ENCODE peak calls at places on chromosomes 7 and 10, in ten cellular contexts. C, I, H, N, P, V, D, F, Y and W are unnamed samples.

GRCh38 chr7:1046722-1047679 is 2.7 kb downstream of the GPR146 start:
- DNase-seq in C (no peak), I (peak), H (no peak), N (peak), P (no peak), V (no peak), D (no peak), F (peak), Y (no peak), W (no peak)

GRCh38 chr7:77827999-77828398 is 29.4 kb downstream of the PHTF2 start:
- DNase-seq in C (no peak), I (no peak), H (no peak), N (no peak), P (no peak), V (no peak), D (no peak), F (no peak), Y (no peak), W (peak)

GRCh38 chr10:106506509-106507265 is 657.8 kb downstream of the SORCS1 start:
- DNase-seq in C (no peak), I (no peak), H (no peak), N (no peak), P (no peak), V (no peak), D (no peak), F (no peak), Y (peak), W (no peak)

GRCh38 chr7:149285581-149285975 is 23.6 kb downstream of the ZNF783 start:
- DNase-seq in C (no peak), I (no peak), H (no peak), N (no peak), P (no peak), V (peak), D (peak), F (no peak), Y (no peak), W (no peak)

GRCh38 chr10:69616358-69616757 is 13.7 kb upstream of the FAM241B start:
- DNase-seq in C (no peak), I (no peak), H (no peak), N (no peak), P (no peak), V (no peak), D (no peak), F (no peak), Y (no peak), W (no peak)

GRCh38 chr10:13672505-13672904 is 85.7 kb downstream of the PRPF18 start:
- DNase-seq in C (no peak), I (no peak), H (no peak), N (no peak), P (no peak), V (no peak), D (no peak), F (no peak), Y (no peak), W (peak)

GRCh38 chr7:40474790-40475680 is 340.2 kb downstream of the SUGCT start:
- DNase-seq in C (peak), I (no peak), H (peak), N (no peak), P (no peak), V (no peak), D (no peak), F (no peak), Y (no peak), W (no peak)

GRCh38 chr10:17206210-17206709 is 4.8 kb upstream of the TRDMT1 start:
- DNase-seq in C (peak), I (no peak), H (no peak), N (no peak), P (no peak), V (no peak), D (no peak), F (no peak), Y (peak), W (no peak)

GRCh38 chr10:36455481-36456119 is 669.8 kb upstream of the ANKRD30A start:
- DNase-seq in C (no peak), I (no peak), H (no peak), N (no peak), P (no peak), V (no peak), D (no peak), F (no peak), Y (no peak), W (no peak)

GRCh38 chr10:65194131-65194530 is 1672.9 kb downstream of the REEP3 start:
- DNase-seq in C (no peak), I (no peak), H (no peak), N (no peak), P (no peak), V (no peak), D (no peak), F (no peak), Y (peak), W (no peak)

GRCh38 chr7:149310113-149310836 is 48.3 kb downstream of the ZNF783 start:
- DNase-seq in C (no peak), I (no peak), H (peak), N (no peak), P (no peak), V (peak), D (peak), F (no peak), Y (peak), W (peak)

GRCh38 chr10:47370878-47371277 is 13.2 kb downstream of the ZNF488 start:
- DNase-seq in C (no peak), I (peak), H (no peak), N (no peak), P (peak), V (no peak), D (no peak), F (no peak), Y (no peak), W (no peak)

GRCh38 chr10:16436367-16436757 is 448 bp upstream of the PTER start:
- DNase-seq in C (peak), I (no peak), H (no peak), N (no peak), P (no peak), V (no peak), D (no peak), F (no peak), Y (peak), W (no peak)

GRCh38 chr10:93139059-93139658 is 65.5 kb downstream of the CYP26A1 start:
- DNase-seq in C (no peak), I (no peak), H (no peak), N (no peak), P (no peak), V (no peak), D (no peak), F (no peak), Y (no peak), W (no peak)